ENCODE peak calls at places on chromosome 6, in four cellular contexts. One of them, this sample, is unnamed.

GRCh38 chr6:225121-225721 is 67.1 kb upstream of the DUSP22 start:
- DNase-seq in astrocyte of the spinal cord: no peak
- DNase-seq in psoas muscle: no peak
- DNase-seq in endothelial cell: peak; percentile 23
- DNase-seq in this sample: peak; percentile 82

GRCh38 chr6:50829898-50830439 is 11.3 kb downstream of the TFAP2B start:
- DNase-seq in astrocyte of the spinal cord: no peak
- DNase-seq in psoas muscle: no peak
- DNase-seq in endothelial cell: no peak
- DNase-seq in this sample: no peak

GRCh38 chr6:117399924-117400323 is 25.8 kb downstream of the ROS1 start:
- DNase-seq in astrocyte of the spinal cord: peak; percentile 18
- DNase-seq in psoas muscle: no peak
- DNase-seq in endothelial cell: no peak
- DNase-seq in this sample: no peak

GRCh38 chr6:167750956-167751358 is 75.8 kb upstream of the AFDN start:
- DNase-seq in astrocyte of the spinal cord: no peak
- DNase-seq in psoas muscle: no peak
- DNase-seq in endothelial cell: no peak
- DNase-seq in this sample: no peak

GRCh38 chr6:127131772-127132171 is 13.3 kb downstream of the RSPO3 start:
- DNase-seq in astrocyte of the spinal cord: no peak
- DNase-seq in psoas muscle: no peak
- DNase-seq in endothelial cell: no peak
- DNase-seq in this sample: no peak

GRCh38 chr6:1263039-1263849 is 48.7 kb upstream of the FOXQ1 start:
- DNase-seq in astrocyte of the spinal cord: no peak
- DNase-seq in psoas muscle: no peak
- DNase-seq in endothelial cell: no peak
- DNase-seq in this sample: peak; percentile 4

GRCh38 chr6:89359561-89359960 is 7.0 kb upstream of the UBE2J1 start:
- DNase-seq in astrocyte of the spinal cord: no peak
- DNase-seq in psoas muscle: no peak
- DNase-seq in endothelial cell: no peak
- DNase-seq in this sample: no peak

GRCh38 chr6:127459231-127459641 is at the start of gene KIAA0408:
- DNase-seq in astrocyte of the spinal cord: peak; percentile 63
- DNase-seq in psoas muscle: peak; percentile 85
- DNase-seq in endothelial cell: no peak
- DNase-seq in this sample: no peak

GRCh38 chr6:93294879-93295278 is 124.5 kb downstream of the EPHA7 start:
- DNase-seq in astrocyte of the spinal cord: no peak
- DNase-seq in psoas muscle: no peak
- DNase-seq in endothelial cell: no peak
- DNase-seq in this sample: no peak

GRCh38 chr6:62891065-62891647 is 320.1 kb upstream of the FKBP1C start:
- DNase-seq in astrocyte of the spinal cord: no peak
- DNase-seq in psoas muscle: no peak
- DNase-seq in endothelial cell: no peak
- DNase-seq in this sample: no peak

GRCh38 chr6:138757131-138757530 is 16.4 kb upstream of the CCDC28A start:
- DNase-seq in astrocyte of the spinal cord: no peak
- DNase-seq in psoas muscle: no peak
- DNase-seq in endothelial cell: no peak
- DNase-seq in this sample: no peak

DNA sequence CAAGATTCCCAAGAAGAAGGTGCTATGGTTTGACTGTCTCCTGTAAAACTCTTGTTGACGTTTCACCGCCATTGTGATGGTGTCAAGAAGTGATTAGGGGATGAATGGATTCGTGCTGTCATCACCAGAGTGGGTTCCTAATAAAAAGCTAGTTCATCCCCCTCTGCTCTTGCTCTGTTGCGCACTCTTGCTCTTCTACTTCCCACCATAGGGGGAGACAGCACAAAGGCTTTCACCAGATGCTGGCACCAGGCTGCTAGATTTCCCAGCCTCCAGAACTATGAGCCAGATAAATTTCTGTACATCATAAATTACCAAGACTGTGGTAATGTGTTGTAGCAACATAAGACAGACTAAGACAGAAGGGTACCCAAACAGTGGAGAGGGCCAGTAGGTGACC is 21.6 kb upstream of the CCDC28A start:
- DNase-seq in astrocyte of the spinal cord: no peak
- DNase-seq in psoas muscle: no peak
- DNase-seq in endothelial cell: peak; percentile 4
- DNase-seq in this sample: no peak
- TF ChIP-seq CTCF in astrocyte of the spinal cord: peak; percentile 31
- TF ChIP-seq CTCF in psoas muscle: no peak
- TF ChIP-seq CTCF in endothelial cell: peak; percentile 30
- TF ChIP-seq CTCF in this sample: no peak

GRCh38 chr6:166514196-166514595 is 72.3 kb downstream of the RAMACL start:
- DNase-seq in astrocyte of the spinal cord: no peak
- DNase-seq in psoas muscle: no peak
- DNase-seq in endothelial cell: no peak
- DNase-seq in this sample: no peak
- TF ChIP-seq CTCF in astrocyte of the spinal cord: peak; percentile 16
- TF ChIP-seq CTCF in psoas muscle: no peak
- TF ChIP-seq CTCF in endothelial cell: no peak
- TF ChIP-seq CTCF in this sample: no peak

GRCh38 chr6:95923518-95923917 is 92.3 kb upstream of the FUT9 start:
- DNase-seq in astrocyte of the spinal cord: no peak
- DNase-seq in psoas muscle: no peak
- DNase-seq in endothelial cell: peak; percentile 18
- DNase-seq in this sample: peak; percentile 19
- TF ChIP-seq CTCF in astrocyte of the spinal cord: peak; percentile 12
- TF ChIP-seq CTCF in psoas muscle: no peak
- TF ChIP-seq CTCF in endothelial cell: peak; percentile 49
- TF ChIP-seq CTCF in this sample: no peak

DNA sequence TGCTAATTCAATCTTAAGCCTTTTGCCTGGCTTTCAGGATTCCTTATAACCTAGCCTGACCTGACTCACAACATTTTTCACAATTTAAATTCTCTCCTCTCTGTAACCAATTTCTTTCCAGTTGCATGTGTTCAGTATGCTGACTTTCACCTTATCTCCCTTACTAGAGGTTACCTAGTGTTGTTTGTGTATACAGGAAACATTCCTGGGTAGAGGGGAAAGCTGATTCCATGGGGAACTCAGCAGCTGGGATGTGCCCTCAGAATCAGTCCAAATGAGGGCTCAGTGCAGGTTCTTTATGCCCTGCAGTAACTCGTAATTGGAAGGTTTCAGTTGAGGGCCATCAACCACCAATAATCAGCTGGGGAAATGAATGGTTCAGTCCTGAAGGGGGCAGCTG is 18.5 kb downstream of the PKIB start:
- DNase-seq in astrocyte of the spinal cord: no peak
- DNase-seq in psoas muscle: no peak
- DNase-seq in endothelial cell: no peak
- DNase-seq in this sample: no peak
- TF ChIP-seq CTCF in astrocyte of the spinal cord: no peak
- TF ChIP-seq CTCF in psoas muscle: no peak
- TF ChIP-seq CTCF in endothelial cell: no peak
- TF ChIP-seq CTCF in this sample: no peak

DNA sequence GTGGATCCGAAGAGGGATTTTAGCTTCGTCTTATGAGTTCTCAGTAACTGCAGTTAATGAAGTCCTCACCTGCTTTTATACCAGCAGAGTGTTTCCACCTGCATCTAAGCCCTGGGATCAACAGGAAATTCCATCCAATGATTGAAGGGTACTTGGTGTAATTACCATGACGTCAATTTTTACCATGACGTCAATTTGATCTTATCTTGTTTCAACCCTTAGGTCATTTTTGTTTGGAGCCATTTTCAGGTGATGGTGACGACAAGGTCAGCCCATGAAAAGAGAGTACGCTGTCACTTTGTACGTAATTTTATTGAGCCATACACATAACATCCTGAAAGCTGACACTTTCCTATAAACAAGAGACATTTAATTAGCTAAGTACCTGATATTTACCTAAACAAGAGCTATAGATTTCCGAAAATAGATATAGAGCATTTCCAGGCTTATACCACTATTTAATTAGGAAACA is at the start of gene CGA:
- DNase-seq in astrocyte of the spinal cord: no peak
- DNase-seq in psoas muscle: no peak
- DNase-seq in endothelial cell: no peak
- DNase-seq in this sample: no peak
- TF ChIP-seq CTCF in astrocyte of the spinal cord: no peak
- TF ChIP-seq CTCF in psoas muscle: no peak
- TF ChIP-seq CTCF in endothelial cell: no peak
- TF ChIP-seq CTCF in this sample: no peak

GRCh38 chr6:98787401-98787800 is 47.0 kb upstream of the POU3F2 start:
- DNase-seq in astrocyte of the spinal cord: no peak
- DNase-seq in psoas muscle: no peak
- DNase-seq in endothelial cell: no peak
- DNase-seq in this sample: no peak
- TF ChIP-seq CTCF in astrocyte of the spinal cord: no peak
- TF ChIP-seq CTCF in psoas muscle: no peak
- TF ChIP-seq CTCF in endothelial cell: no peak
- TF ChIP-seq CTCF in this sample: no peak

GRCh38 chr6:42453027-42453648 is 1.4 kb upstream of the TRERF1 start:
- DNase-seq in astrocyte of the spinal cord: peak; percentile 91
- DNase-seq in psoas muscle: peak; percentile 91
- DNase-seq in endothelial cell: peak; percentile 75
- DNase-seq in this sample: peak; percentile 82
- TF ChIP-seq CTCF in astrocyte of the spinal cord: no peak
- TF ChIP-seq CTCF in psoas muscle: no peak
- TF ChIP-seq CTCF in endothelial cell: no peak
- TF ChIP-seq CTCF in this sample: no peak

GRCh38 chr6:169850154-169850553 is 98.7 kb downstream of the ERMARD start:
- DNase-seq in astrocyte of the spinal cord: no peak
- DNase-seq in psoas muscle: no peak
- DNase-seq in endothelial cell: no peak
- DNase-seq in this sample: no peak

GRCh38 chr6:169847773-169848380 is 96.5 kb downstream of the ERMARD start:
- DNase-seq in astrocyte of the spinal cord: no peak
- DNase-seq in psoas muscle: no peak
- DNase-seq in endothelial cell: no peak
- DNase-seq in this sample: no peak

GRCh38 chr6:169847141-169847674 is 95.8 kb downstream of the ERMARD start:
- DNase-seq in astrocyte of the spinal cord: no peak
- DNase-seq in psoas muscle: no peak
- DNase-seq in endothelial cell: no peak
- DNase-seq in this sample: no peak

GRCh38 chr6:169849396-169849795 is 98.0 kb downstream of the ERMARD start:
- DNase-seq in astrocyte of the spinal cord: no peak
- DNase-seq in psoas muscle: no peak
- DNase-seq in endothelial cell: no peak
- DNase-seq in this sample: no peak

DNA sequence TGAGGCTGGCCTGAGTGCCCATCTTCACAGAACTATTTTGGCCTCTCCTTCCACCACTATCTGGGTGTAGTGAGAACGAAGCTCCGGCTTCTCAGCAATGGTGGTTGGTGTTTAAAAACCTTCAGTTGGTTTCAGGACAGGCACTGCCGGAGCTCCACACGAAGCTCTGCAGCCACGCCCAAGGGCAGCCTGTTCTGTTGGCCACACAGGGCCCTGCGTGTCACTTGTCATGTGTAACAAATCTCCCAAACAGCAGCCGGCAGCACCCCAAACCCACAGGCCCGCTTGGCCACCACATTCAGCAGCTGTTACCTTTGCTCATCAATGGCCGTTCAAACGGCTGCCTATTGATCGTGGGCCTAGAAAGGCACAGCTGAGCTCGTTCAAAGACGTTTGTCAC is 97.5 kb downstream of the ERMARD start:
- DNase-seq in astrocyte of the spinal cord: no peak
- DNase-seq in psoas muscle: no peak
- DNase-seq in endothelial cell: no peak
- DNase-seq in this sample: no peak
- TF ChIP-seq CTCF in astrocyte of the spinal cord: no peak
- TF ChIP-seq CTCF in psoas muscle: no peak
- TF ChIP-seq CTCF in endothelial cell: no peak
- TF ChIP-seq CTCF in this sample: no peak

GRCh38 chr6:32622545-32623401 is 14.4 kb upstream of the HLA-DQA1 start:
- DNase-seq in astrocyte of the spinal cord: peak; percentile 28
- DNase-seq in psoas muscle: peak; percentile 57
- DNase-seq in endothelial cell: peak; percentile 7
- DNase-seq in this sample: peak; percentile 72
- TF ChIP-seq CTCF in astrocyte of the spinal cord: peak; percentile 38
- TF ChIP-seq CTCF in psoas muscle: peak; percentile 6
- TF ChIP-seq CTCF in endothelial cell: no peak
- TF ChIP-seq CTCF in this sample: peak; percentile 46

DNA sequence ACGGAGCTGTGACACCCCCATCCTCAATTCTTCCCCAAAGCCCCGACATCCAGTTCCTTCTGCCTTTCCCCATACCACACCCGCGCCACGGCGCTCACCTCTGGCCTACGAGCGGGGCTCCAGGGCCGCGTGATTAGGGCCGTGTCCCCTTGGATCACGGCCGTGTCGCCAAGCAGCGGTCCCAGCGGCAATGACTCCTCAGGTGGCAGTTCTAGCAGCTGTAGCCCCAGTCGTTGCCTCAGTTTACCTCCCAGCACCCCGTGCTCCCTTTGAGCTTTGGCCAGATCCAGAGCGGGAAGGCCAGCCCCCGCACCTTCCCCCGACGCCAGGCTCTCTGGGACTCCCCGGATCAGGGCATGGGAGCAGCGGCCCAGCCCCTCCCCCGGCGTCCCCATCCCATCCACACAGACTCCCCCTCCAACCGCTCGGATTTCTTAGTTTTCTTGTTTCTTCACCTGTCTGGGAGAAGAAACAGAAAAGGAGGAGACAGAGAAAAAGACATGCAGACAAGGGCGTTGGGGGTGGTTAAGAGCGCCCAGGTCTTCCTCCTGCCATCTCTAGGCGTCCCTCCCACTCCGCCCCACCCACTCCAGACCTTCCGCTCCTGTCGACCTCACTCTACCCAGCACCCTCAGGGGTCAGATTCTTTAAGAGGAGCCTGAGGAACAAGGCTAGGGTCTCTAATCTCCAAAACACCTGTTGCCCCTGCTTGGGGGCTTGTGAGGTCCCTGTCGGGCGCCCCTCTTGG is at the start of gene DDAH2:
- DNase-seq in astrocyte of the spinal cord: no peak
- DNase-seq in psoas muscle: peak; percentile 66
- DNase-seq in endothelial cell: no peak
- DNase-seq in this sample: no peak
- TF ChIP-seq CTCF in astrocyte of the spinal cord: no peak
- TF ChIP-seq CTCF in psoas muscle: peak; percentile 30
- TF ChIP-seq CTCF in endothelial cell: no peak
- TF ChIP-seq CTCF in this sample: peak; percentile 92

This sample was measured in activated CD8-positive, alpha-beta T cell treated with anti-CD3 and anti-CD28 coated beads for 36 hours.